ENCODE peak calls at places on chromosomes 11 and 22, in nine cellular contexts. U, P, Q, F, G, D, T, Y and J are unnamed samples.

GRCh38 chr22:28345304-28345703 is 334.3 kb downstream of the TTC28 start:
- DNase-seq in U (no peak), P (no peak), Q (no peak), F (no peak), G (no peak), D (peak; percentile 73), T (peak; percentile 42), Y (peak; percentile 28), J (peak; percentile 58)

GRCh38 chr11:114496915-114497314 is 57.6 kb downstream of the REXO2 start:
- DNase-seq in U (no peak), P (no peak), Q (no peak), F (no peak), G (peak; percentile 38), D (no peak), T (no peak), Y (no peak), J (no peak)

GRCh38 chr22:35542157-35542971 is 1.7 kb downstream of the RASD2 start:
- DNase-seq in U (no peak), P (no peak), Q (no peak), F (no peak), G (no peak), D (no peak), T (no peak), Y (no peak), J (no peak)

GRCh38 chr22:24845036-24845918 is 39.3 kb downstream of the SGSM1 start:
- DNase-seq in U (no peak), P (no peak), Q (peak; percentile 8), F (no peak), G (no peak), D (peak; percentile 44), T (no peak), Y (no peak), J (no peak)

GRCh38 chr11:6650980-6651379 is 4.6 kb downstream of the DCHS1 start:
- DNase-seq in U (no peak), P (no peak), Q (no peak), F (no peak), G (no peak), D (no peak), T (no peak), Y (no peak), J (peak; percentile 31)

GRCh38 chr11:70734379-70734778 is 336.1 kb downstream of the CTTN start:
- DNase-seq in U (no peak), P (no peak), Q (no peak), F (no peak), G (no peak), D (no peak), T (no peak), Y (no peak), J (no peak)

GRCh38 chr22:39522567-39523300 is 2.4 kb downstream of the ATF4 start:
- DNase-seq in U (peak; percentile 79), P (peak; percentile 64), Q (peak; percentile 57), F (peak; percentile 70), G (peak; percentile 49), D (peak; percentile 71), T (no peak), Y (peak; percentile 71), J (peak; percentile 52)

GRCh38 chr22:21857501-21857914 is 9.9 kb downstream of the MAPK1 start:
- DNase-seq in U (no peak), P (no peak), Q (peak; percentile 45), F (no peak), G (no peak), D (no peak), T (no peak), Y (no peak), J (peak; percentile 31)

GRCh38 chr11:88631497-88631896 is 294.0 kb upstream of the CTSC start:
- DNase-seq in U (no peak), P (no peak), Q (no peak), F (no peak), G (no peak), D (no peak), T (peak; percentile 70), Y (no peak), J (no peak)

GRCh38 chr22:49377306-49377705 is 450.4 kb downstream of the BRD1 start:
- DNase-seq in U (peak; percentile 25), P (no peak), Q (no peak), F (no peak), G (no peak), D (no peak), T (no peak), Y (no peak), J (no peak)

GRCh38 chr22:33803883-33804282 is 116.4 kb downstream of the LARGE1 start:
- DNase-seq in U (no peak), P (no peak), Q (no peak), F (no peak), G (no peak), D (no peak), T (no peak), Y (no peak), J (no peak)

GRCh38 chr11:73478737-73479347 is 102.6 kb downstream of the RELT start:
- DNase-seq in U (no peak), P (no peak), Q (peak; percentile 54), F (no peak), G (peak; percentile 70), D (peak; percentile 37), T (peak; percentile 68), Y (peak; percentile 59), J (peak; percentile 47)

GRCh38 chr11:34387653-34388052 is 29.8 kb upstream of the ABTB2 start:
- DNase-seq in U (no peak), P (no peak), Q (no peak), F (no peak), G (no peak), D (no peak), T (no peak), Y (no peak), J (no peak)

GRCh38 chr22:45429424-45429823 is 15.9 kb downstream of the RIBC2 start:
- DNase-seq in U (no peak), P (no peak), Q (no peak), F (no peak), G (no peak), D (no peak), T (no peak), Y (no peak), J (no peak)

GRCh38 chr11:1230456-1231395 is 7.9 kb downstream of the MUC5B start:
- DNase-seq in U (no peak), P (no peak), Q (no peak), F (peak; percentile 19), G (no peak), D (no peak), T (no peak), Y (no peak), J (no peak)

GRCh38 chr11:46075168-46075567 is 46.1 kb downstream of the PHF21A start:
- DNase-seq in U (no peak), P (no peak), Q (peak; percentile 35), F (no peak), G (no peak), D (peak; percentile 16), T (peak; percentile 51), Y (peak; percentile 90), J (peak; percentile 36)

GRCh38 chr22:33831207-33831606 is 89.1 kb downstream of the LARGE1 start:
- DNase-seq in U (no peak), P (no peak), Q (peak; percentile 69), F (no peak), G (no peak), D (no peak), T (no peak), Y (no peak), J (no peak)

GRCh38 chr22:29215012-29215860 is 9.5 kb downstream of the EMID1 start:
- DNase-seq in U (no peak), P (no peak), Q (no peak), F (no peak), G (no peak), D (no peak), T (no peak), Y (no peak), J (no peak)

GRCh38 chr11:56910046-56910753 is 78.5 kb upstream of the OR5AK2 start:
- DNase-seq in U (no peak), P (no peak), Q (no peak), F (peak; percentile 59), G (no peak), D (no peak), T (no peak), Y (no peak), J (no peak)

GRCh38 chr11:90476442-90477007 is 253.7 kb upstream of the CHORDC1 start:
- DNase-seq in U (no peak), P (no peak), Q (peak; percentile 6), F (no peak), G (peak; percentile 66), D (no peak), T (peak; percentile 77), Y (peak; percentile 42), J (peak; percentile 11)

GRCh38 chr11:119481667-119482400 is 58.9 kb upstream of the THY1 start:
- DNase-seq in U (peak; percentile 42), P (no peak), Q (no peak), F (no peak), G (no peak), D (no peak), T (no peak), Y (no peak), J (no peak)

GRCh38 chr22:42932857-42933782 is 76.0 kb upstream of the ARFGAP3 start:
- DNase-seq in U (peak; percentile 60), P (no peak), Q (no peak), F (no peak), G (no peak), D (peak; percentile 33), T (no peak), Y (no peak), J (no peak)

GRCh38 chr11:35162795-35163194 is 23.8 kb downstream of the CD44 start:
- DNase-seq in U (no peak), P (no peak), Q (peak; percentile 81), F (no peak), G (no peak), D (no peak), T (no peak), Y (peak; percentile 61), J (peak; percentile 63)

GRCh38 chr11:72228229-72228843 is 3.8 kb downstream of the INPPL1 start:
- DNase-seq in U (no peak), P (no peak), Q (no peak), F (no peak), G (no peak), D (no peak), T (no peak), Y (no peak), J (no peak)

GRCh38 chr11:128593281-128593680 is 5.9 kb upstream of the ETS1 start:
- DNase-seq in U (no peak), P (no peak), Q (peak; percentile 86), F (no peak), G (no peak), D (peak; percentile 77), T (peak; percentile 98), Y (no peak), J (peak; percentile 22)

GRCh38 chr22:43876866-43877509 is 14.7 kb upstream of the SULT4A1 start:
- DNase-seq in U (no peak), P (no peak), Q (no peak), F (no peak), G (no peak), D (no peak), T (no peak), Y (no peak), J (no peak)

GRCh38 chr11:72561856-72562255 is 112.4 kb downstream of the PDE2A start:
- DNase-seq in U (no peak), P (no peak), Q (no peak), F (no peak), G (peak; percentile 59), D (no peak), T (no peak), Y (no peak), J (peak; percentile 92)

GRCh38 chr11:65163684-65164083 is 6.3 kb upstream of the SPDYC start:
- DNase-seq in U (no peak), P (no peak), Q (no peak), F (no peak), G (no peak), D (no peak), T (no peak), Y (no peak), J (peak; percentile 55)